ENCODE peak calls at places on chromosomes 11 and 22, in nine cellular contexts. W is cardiac muscle cell, S is spleen, T is neural progenitor cell, V is H9, G is RWPE1, E is coronary artery, L is tibial nerve, F is HFF-Myc. R is an unnamed sample.

GRCh38 chr22:17243524-17243923 is 24.3 kb upstream of the ADA2 start:
- DNase-seq in G (peak), E (no peak), F (no peak), V (no peak), T (no peak), L (no peak), S (peak), W (no peak), R (no peak)

GRCh38 chr11:70857885-70858284 is 394.5 kb downstream of the SHANK2 start:
- DNase-seq in G (no peak), E (no peak), V (no peak), S (no peak), F (no peak), L (no peak), W (no peak), T (no peak), R (no peak)

GRCh38 chr11:82216927-82217570 is 516.6 kb downstream of the FAM181B start:
- DNase-seq in W (no peak), G (no peak), L (no peak), E (no peak), F (no peak), S (no peak), V (no peak), T (no peak), R (no peak)

GRCh38 chr11:127873478-127873877 is 713.9 kb downstream of the ETS1 start:
- DNase-seq in V (no peak), G (no peak), W (no peak), L (no peak), S (no peak), F (no peak), T (no peak), E (no peak), R (no peak)

GRCh38 chr11:83046626-83047172 is 25.0 kb downstream of the RAB30 start:
- DNase-seq in G (no peak), S (no peak), V (no peak), E (no peak), F (no peak), L (no peak), W (peak), T (no peak), R (no peak)

GRCh38 chr11:120209750-120210650 is 832 bp upstream of the OAF start:
- DNase-seq in F (no peak), W (no peak), G (no peak), T (peak), E (no peak), V (no peak), S (no peak), L (no peak), R (no peak)

GRCh38 chr11:95338430-95338991 is 107.5 kb upstream of the SESN3 start:
- DNase-seq in F (peak), V (no peak), E (no peak), W (peak), L (peak), S (peak), G (no peak), T (no peak), R (peak)

GRCh38 chr11:70590356-70590991 is 192.1 kb downstream of the CTTN start:
- DNase-seq in F (no peak), E (no peak), V (no peak), S (no peak), T (no peak), G (no peak), W (no peak), L (no peak), R (no peak)

GRCh38 chr11:2549080-2549479 is 104.3 kb downstream of the KCNQ1 start:
- DNase-seq in V (no peak), F (no peak), L (no peak), S (peak), G (no peak), W (no peak), E (no peak), T (no peak), R (no peak)

GRCh38 chr11:133895551-133895950 is 50.2 kb upstream of the SPATA19 start:
- DNase-seq in E (peak), T (no peak), V (peak), F (no peak), S (no peak), G (no peak), L (no peak), W (no peak), R (peak)

GRCh38 chr22:28943501-28943879 is 60.1 kb downstream of the ZNRF3 start:
- DNase-seq in S (no peak), V (no peak), L (no peak), F (no peak), E (no peak), G (no peak), T (no peak), W (no peak), R (no peak)

GRCh38 chr11:72693271-72693968 is 19.2 kb upstream of the PDE2A start:
- DNase-seq in G (no peak), L (no peak), F (no peak), V (no peak), T (no peak), E (no peak), S (no peak), W (no peak), R (no peak)

DNA sequence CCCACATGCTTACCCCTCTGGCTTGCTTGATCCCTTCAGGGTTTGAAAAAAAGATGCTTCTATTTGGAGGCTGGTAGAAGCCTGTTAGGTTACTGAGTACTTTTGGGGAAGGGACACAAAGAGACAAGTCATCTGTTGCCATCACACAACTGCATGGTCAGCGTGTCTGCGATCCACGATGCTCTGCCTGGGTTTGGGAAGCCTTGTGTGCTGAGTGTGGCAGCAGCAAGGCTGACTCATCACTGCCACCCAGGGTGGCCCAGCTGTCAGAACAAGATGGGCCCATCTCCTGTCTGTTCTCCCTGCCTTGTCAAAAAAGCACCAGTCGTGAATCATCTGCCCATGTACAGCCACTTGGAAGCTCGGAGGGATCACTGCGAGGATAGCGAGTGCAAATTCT is 26.2 kb downstream of the UBASH3B start:
- DNase-seq in W (no peak), S (no peak), T (no peak), L (no peak), E (no peak), V (no peak), G (no peak), F (no peak), R (no peak)
- TF ChIP-seq CTCF in W (no peak), S (no peak), T (no peak), L (no peak), E (no peak), V (no peak), G (no peak), F (no peak), R (no peak)

GRCh38 chr11:7775689-7776088 is 21.1 kb downstream of the OR5P2 start:
- DNase-seq in F (no peak), V (no peak), S (no peak), W (no peak), L (no peak), T (no peak), G (no peak), E (no peak), R (no peak)
- TF ChIP-seq CTCF in F (no peak), V (no peak), S (no peak), W (no peak), L (no peak), T (peak), G (no peak), E (no peak), R (no peak)

DNA sequence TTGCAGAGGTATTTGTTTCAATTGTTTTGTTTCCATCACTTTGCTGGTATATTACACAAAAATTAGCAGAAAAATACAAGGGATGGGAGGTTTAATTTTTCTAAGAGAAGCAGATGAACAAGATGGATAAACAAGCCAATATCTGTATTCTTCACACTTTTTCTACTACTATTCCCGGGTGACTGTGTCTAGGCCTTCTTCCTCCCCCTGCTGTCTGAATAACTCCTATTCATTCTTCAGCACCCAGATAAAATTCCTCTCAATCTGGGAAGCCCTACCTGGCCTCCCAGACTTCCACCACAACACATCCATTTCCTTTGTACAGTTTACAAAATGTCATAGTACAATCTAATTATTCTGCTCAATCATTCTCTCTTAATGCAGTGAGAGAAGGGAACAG is 666.6 kb upstream of the TENM4 start:
- DNase-seq in W (no peak), L (no peak), V (no peak), F (no peak), G (no peak), E (no peak), S (no peak), T (no peak), R (no peak)
- TF ChIP-seq CTCF in W (no peak), L (no peak), V (peak), F (no peak), G (no peak), E (no peak), S (no peak), T (no peak), R (no peak)

DNA sequence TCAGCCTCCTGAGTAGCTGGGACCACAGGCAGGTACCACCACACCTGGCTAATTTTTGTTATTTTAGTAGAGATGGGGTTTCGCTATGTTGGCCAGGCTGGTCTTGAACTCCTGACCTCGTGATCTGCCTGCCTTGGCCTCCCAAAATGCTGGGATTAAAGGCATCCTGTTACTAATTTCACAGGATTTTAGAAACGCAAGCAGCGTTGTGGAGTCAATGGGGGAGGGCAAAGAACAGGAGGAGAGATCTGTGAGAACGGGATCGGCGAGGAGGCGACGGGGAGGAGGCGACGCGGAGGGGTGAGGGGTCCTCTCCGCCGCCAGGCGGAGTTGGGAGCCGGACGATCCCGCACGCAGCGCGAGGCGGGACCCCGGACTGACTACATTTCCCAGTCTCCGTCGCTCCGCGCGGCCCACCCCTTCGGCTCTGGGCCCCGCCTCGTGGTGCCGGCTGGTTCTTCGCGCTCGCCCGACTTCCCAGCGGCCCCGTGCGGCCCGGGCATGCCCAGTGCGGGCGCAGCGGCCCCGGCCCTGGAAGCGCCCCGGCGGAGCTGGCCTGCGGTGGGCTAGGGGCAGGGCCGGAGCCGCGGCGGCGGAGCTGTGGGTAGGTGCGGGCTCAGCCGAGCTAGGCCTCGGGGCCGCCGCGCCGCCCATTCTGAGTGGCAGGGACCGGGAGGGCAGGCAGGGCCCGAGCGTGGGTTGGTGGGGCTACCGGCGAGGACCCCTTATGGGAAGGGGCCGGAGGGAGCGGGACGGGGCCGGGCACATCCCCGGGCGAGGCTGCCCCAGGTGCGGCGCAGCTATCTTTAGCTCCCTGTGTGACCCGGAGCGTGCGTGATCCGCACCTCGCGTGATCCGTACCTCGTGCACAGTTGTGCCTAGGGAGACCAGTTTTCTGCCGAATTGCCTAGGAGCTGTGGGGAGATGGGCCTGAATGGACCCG is at the start of gene EI24:
- DNase-seq in G (peak), W (peak), T (peak), F (peak), E (peak), V (peak), L (peak), S (peak), R (peak)
- TF ChIP-seq CTCF in G (peak), W (peak), T (peak), F (peak), E (peak), V (peak), L (peak), S (peak), R (peak)

GRCh38 chr11:36469063-36469462 is 41.0 kb downstream of the TRAF6 start:
- DNase-seq in S (no peak), G (no peak), V (peak), L (no peak), W (no peak), T (peak), E (no peak), F (no peak), R (no peak)
- TF ChIP-seq CTCF in S (no peak), G (no peak), V (peak), L (no peak), W (peak), T (peak), E (no peak), F (peak), R (peak)

DNA sequence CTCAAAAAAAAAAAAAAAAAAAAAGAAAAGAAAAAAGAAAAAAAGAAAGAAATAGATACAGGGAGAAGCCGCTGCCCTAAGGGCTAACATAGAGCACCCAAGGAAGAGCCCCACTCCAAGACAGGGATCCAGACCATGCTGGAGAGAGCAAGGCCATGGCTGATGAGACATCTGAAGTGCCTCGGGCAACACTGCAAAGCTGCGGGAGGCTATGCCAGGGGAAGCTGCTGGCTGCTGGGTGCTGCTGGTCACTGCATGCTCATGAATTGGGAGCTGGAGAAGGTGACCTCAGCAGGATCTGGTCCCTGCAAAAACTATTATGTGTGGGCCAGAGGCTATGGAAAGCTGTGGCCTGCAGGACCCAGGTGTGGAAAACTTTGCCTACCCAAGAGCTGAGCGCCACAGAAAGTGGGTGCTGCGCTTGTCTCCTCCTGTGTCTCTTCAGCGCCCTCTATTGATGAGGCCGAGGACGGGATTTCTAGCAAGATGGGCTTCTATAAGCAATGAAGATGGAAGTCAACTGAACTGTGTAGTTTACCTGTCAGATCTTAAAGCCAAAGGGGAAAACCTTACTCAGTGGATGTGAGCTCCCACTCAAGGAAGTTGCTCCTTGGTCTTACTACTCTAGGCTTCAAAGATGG is 17.3 kb upstream of the SLC29A2 start:
- DNase-seq in T (peak), G (peak), F (no peak), L (peak), S (peak), W (peak), E (no peak), V (peak), R (no peak)
- TF ChIP-seq CTCF in T (peak), G (peak), F (peak), L (peak), S (peak), W (peak), E (peak), V (peak), R (peak)

GRCh38 chr11:102794382-102794781 is 3.6 kb downstream of the MMP1 start:
- DNase-seq in S (no peak), F (peak), L (no peak), V (peak), E (no peak), W (peak), T (peak), G (no peak), R (no peak)
- TF ChIP-seq CTCF in S (peak), F (peak), L (no peak), V (peak), E (no peak), W (peak), T (peak), G (peak), R (peak)

GRCh38 chr22:32206774-32207758 is 2.2 kb upstream of the RFPL2 start:
- DNase-seq in L (no peak), G (no peak), W (peak), V (peak), S (peak), F (no peak), E (no peak), T (peak), R (no peak)

GRCh38 chr22:32205974-32206773 is 1.3 kb upstream of the RFPL2 start:
- DNase-seq in E (no peak), W (no peak), V (peak), F (no peak), S (no peak), G (no peak), L (no peak), T (peak), R (no peak)

GRCh38 chr22:32203181-32204105 is 1.4 kb downstream of the RFPL2 start:
- DNase-seq in V (no peak), F (no peak), W (no peak), G (no peak), L (no peak), E (no peak), T (no peak), S (no peak), R (no peak)

GRCh38 chr22:32204211-32204855 is 540 bp downstream of the RFPL2 start:
- DNase-seq in T (peak), L (no peak), V (peak), G (peak), E (no peak), F (no peak), S (no peak), W (no peak), R (no peak)

GRCh38 chr22:32204856-32205722 is at the start of gene RFPL2:
- DNase-seq in S (no peak), L (no peak), G (peak), W (peak), T (peak), E (no peak), F (no peak), V (peak), R (no peak)
- TF ChIP-seq CTCF in S (no peak), L (no peak), G (no peak), W (no peak), T (peak), E (no peak), F (no peak), V (no peak), R (no peak)

R was measured in osteocyte.